ENCODE peak calls at places on chromosome 10, in eight cellular contexts. One of them, this sample, is unnamed.

GRCh38 chr10:118332948-118333710 is 9.0 kb downstream of the FAM204A start:
- DNase-seq in esophagus squamous epithelium: no peak
- DNase-seq in spleen: no peak
- DNase-seq in stomach: no peak
- DNase-seq in upper lobe of left lung: no peak
- DNase-seq in A549: no peak
- DNase-seq in tibial nerve: no peak
- DNase-seq in uterus: no peak
- DNase-seq in this sample: no peak

GRCh38 chr10:127216786-127217185 is 20.4 kb upstream of the INSYN2A start:
- DNase-seq in esophagus squamous epithelium: no peak
- DNase-seq in spleen: no peak
- DNase-seq in stomach: no peak
- DNase-seq in upper lobe of left lung: no peak
- DNase-seq in A549: no peak
- DNase-seq in tibial nerve: no peak
- DNase-seq in uterus: no peak
- DNase-seq in this sample: no peak

GRCh38 chr10:19749185-19749729 is 67.0 kb upstream of the PLXDC2 start:
- DNase-seq in esophagus squamous epithelium: no peak
- DNase-seq in spleen: no peak
- DNase-seq in stomach: no peak
- DNase-seq in upper lobe of left lung: no peak
- DNase-seq in A549: no peak
- DNase-seq in tibial nerve: no peak
- DNase-seq in uterus: no peak
- DNase-seq in this sample: no peak

GRCh38 chr10:68717435-68717834 is 3.6 kb upstream of the CCAR1 start:
- DNase-seq in esophagus squamous epithelium: no peak
- DNase-seq in spleen: no peak
- DNase-seq in stomach: no peak
- DNase-seq in upper lobe of left lung: no peak
- DNase-seq in A549: no peak
- DNase-seq in tibial nerve: no peak
- DNase-seq in uterus: no peak
- DNase-seq in this sample: no peak

GRCh38 chr10:46293832-46294640 is 7.2 kb downstream of the ANTXRL start:
- DNase-seq in esophagus squamous epithelium: no peak
- DNase-seq in spleen: peak; percentile 75
- DNase-seq in stomach: no peak
- DNase-seq in upper lobe of left lung: no peak
- DNase-seq in A549: no peak
- DNase-seq in tibial nerve: no peak
- DNase-seq in uterus: peak; percentile 6
- DNase-seq in this sample: no peak

GRCh38 chr10:103759100-103759781 is 96.1 kb downstream of the SH3PXD2A start:
- DNase-seq in esophagus squamous epithelium: no peak
- DNase-seq in spleen: no peak
- DNase-seq in stomach: no peak
- DNase-seq in upper lobe of left lung: no peak
- DNase-seq in A549: peak; percentile 55
- DNase-seq in tibial nerve: no peak
- DNase-seq in uterus: peak; percentile 59
- DNase-seq in this sample: no peak

GRCh38 chr10:42953684-42954674 is 122.9 kb upstream of the RET start:
- DNase-seq in esophagus squamous epithelium: no peak
- DNase-seq in spleen: peak; percentile 65
- DNase-seq in stomach: peak; percentile 10
- DNase-seq in upper lobe of left lung: no peak
- DNase-seq in A549: no peak
- DNase-seq in tibial nerve: no peak
- DNase-seq in uterus: no peak
- DNase-seq in this sample: no peak

GRCh38 chr10:66836057-66836456 is 89.8 kb upstream of the LRRTM3 start:
- DNase-seq in esophagus squamous epithelium: no peak
- DNase-seq in spleen: no peak
- DNase-seq in stomach: no peak
- DNase-seq in upper lobe of left lung: no peak
- DNase-seq in A549: no peak
- DNase-seq in tibial nerve: no peak
- DNase-seq in uterus: no peak
- DNase-seq in this sample: no peak

GRCh38 chr10:4201866-4202825 is 417.1 kb upstream of the KLF6 start:
- DNase-seq in esophagus squamous epithelium: no peak
- DNase-seq in spleen: no peak
- DNase-seq in stomach: no peak
- DNase-seq in upper lobe of left lung: no peak
- DNase-seq in A549: no peak
- DNase-seq in tibial nerve: no peak
- DNase-seq in uterus: no peak
- DNase-seq in this sample: no peak

GRCh38 chr10:3413937-3414710 is 241.5 kb upstream of the PITRM1 start:
- DNase-seq in esophagus squamous epithelium: no peak
- DNase-seq in spleen: peak; percentile 56
- DNase-seq in stomach: no peak
- DNase-seq in upper lobe of left lung: no peak
- DNase-seq in A549: no peak
- DNase-seq in tibial nerve: no peak
- DNase-seq in uterus: no peak
- DNase-seq in this sample: no peak

GRCh38 chr10:123136806-123137642 is 1.3 kb downstream of the HMX3 start:
- DNase-seq in esophagus squamous epithelium: no peak
- DNase-seq in spleen: no peak
- DNase-seq in stomach: no peak
- DNase-seq in upper lobe of left lung: peak; percentile 85
- DNase-seq in A549: no peak
- DNase-seq in tibial nerve: no peak
- DNase-seq in uterus: no peak
- DNase-seq in this sample: no peak

GRCh38 chr10:131418686-131419085 is 107.2 kb upstream of the TCERG1L start:
- DNase-seq in esophagus squamous epithelium: no peak
- DNase-seq in spleen: no peak
- DNase-seq in stomach: no peak
- DNase-seq in upper lobe of left lung: no peak
- DNase-seq in A549: no peak
- DNase-seq in tibial nerve: no peak
- DNase-seq in uterus: no peak
- DNase-seq in this sample: no peak

GRCh38 chr10:124083740-124084397 is 9.5 kb downstream of the CHST15 start:
- DNase-seq in esophagus squamous epithelium: no peak
- DNase-seq in spleen: no peak
- DNase-seq in stomach: no peak
- DNase-seq in upper lobe of left lung: no peak
- DNase-seq in A549: no peak
- DNase-seq in tibial nerve: no peak
- DNase-seq in uterus: no peak
- DNase-seq in this sample: no peak

GRCh38 chr10:47423476-47423875 is 39.4 kb upstream of the ZNF488 start:
- DNase-seq in esophagus squamous epithelium: no peak
- DNase-seq in spleen: no peak
- DNase-seq in stomach: no peak
- DNase-seq in upper lobe of left lung: no peak
- DNase-seq in A549: no peak
- DNase-seq in tibial nerve: no peak
- DNase-seq in uterus: no peak
- DNase-seq in this sample: no peak

GRCh38 chr10:98242823-98243222 is 25.2 kb downstream of the LOXL4 start:
- DNase-seq in esophagus squamous epithelium: no peak
- DNase-seq in spleen: no peak
- DNase-seq in stomach: no peak
- DNase-seq in upper lobe of left lung: no peak
- DNase-seq in A549: no peak
- DNase-seq in tibial nerve: no peak
- DNase-seq in uterus: no peak
- DNase-seq in this sample: no peak

DNA sequence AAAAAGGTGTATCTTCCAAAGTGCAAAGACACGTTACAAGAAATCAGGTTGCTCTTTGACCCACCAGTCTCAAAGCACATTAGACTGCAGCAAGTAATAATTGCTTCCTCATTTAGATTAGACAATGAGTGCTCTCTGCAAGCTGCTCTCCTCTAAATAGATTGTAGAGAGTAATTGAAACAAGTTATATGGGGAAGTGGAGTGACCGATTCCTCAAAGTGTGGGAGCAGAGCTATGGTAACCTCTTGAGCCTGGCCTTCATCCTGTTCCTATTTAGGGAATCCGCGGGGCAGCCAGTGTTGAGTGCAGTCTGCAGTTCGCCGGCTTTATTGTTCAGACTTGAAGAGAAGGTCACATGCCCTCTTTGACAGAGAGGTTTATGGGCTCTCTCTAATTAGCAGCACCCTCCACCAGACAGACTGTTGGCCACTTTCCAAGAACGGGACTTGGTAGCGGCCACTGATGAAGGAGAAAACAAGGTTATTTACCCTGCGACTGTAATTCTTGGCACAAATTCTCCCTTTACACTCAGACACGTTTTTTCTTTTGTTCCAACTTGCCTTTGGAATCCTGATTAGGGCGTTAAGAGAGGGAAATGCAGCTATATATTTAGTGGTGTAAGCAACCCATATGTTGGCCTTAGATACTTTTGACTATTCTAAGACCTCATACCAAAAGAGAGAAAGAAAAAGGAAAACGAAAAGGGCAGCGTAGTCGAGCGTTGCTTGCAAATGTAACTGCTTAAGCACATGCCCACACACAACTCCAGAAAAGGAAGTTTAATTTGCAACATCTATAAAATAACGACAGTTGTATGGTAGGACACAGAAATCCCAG is 107.5 kb downstream of the REEP3 start:
- DNase-seq in esophagus squamous epithelium: no peak
- DNase-seq in spleen: no peak
- DNase-seq in stomach: peak; percentile 60
- DNase-seq in upper lobe of left lung: no peak
- DNase-seq in A549: no peak
- DNase-seq in tibial nerve: peak; percentile 46
- DNase-seq in uterus: peak; percentile 70
- DNase-seq in this sample: peak; percentile 73
- TF ChIP-seq POLR2A in esophagus squamous epithelium: no peak
- TF ChIP-seq POLR2A in spleen: no peak
- TF ChIP-seq POLR2A in stomach: no peak
- TF ChIP-seq POLR2A in upper lobe of left lung: no peak
- TF ChIP-seq POLR2A in A549: no peak
- TF ChIP-seq POLR2A in tibial nerve: no peak
- TF ChIP-seq POLR2A in uterus: no peak
- TF ChIP-seq POLR2A in this sample: peak; percentile 4

GRCh38 chr10:14782691-14783363 is 8.1 kb upstream of the FAM107B start:
- DNase-seq in esophagus squamous epithelium: no peak
- DNase-seq in spleen: no peak
- DNase-seq in stomach: no peak
- DNase-seq in upper lobe of left lung: no peak
- DNase-seq in A549: peak; percentile 92
- DNase-seq in tibial nerve: no peak
- DNase-seq in uterus: peak; percentile 49
- DNase-seq in this sample: no peak
- H3K4me1 ChIP-seq in esophagus squamous epithelium: no peaks in the 10 kb centered on the region
- H3K4me1 ChIP-seq in spleen: peaks cover 16% of the 10 kb centered on the region
- H3K4me1 ChIP-seq in stomach: no peaks in the 10 kb centered on the region
- H3K4me1 ChIP-seq in upper lobe of left lung: peaks cover 15% of the 10 kb centered on the region
- H3K4me1 ChIP-seq in A549: peaks cover 51% of the 10 kb centered on the region
- H3K4me1 ChIP-seq in tibial nerve: no peaks in the 10 kb centered on the region
- H3K4me1 ChIP-seq in uterus: no peaks in the 10 kb centered on the region
- H3K4me1 ChIP-seq in this sample: peaks cover 16% of the 10 kb centered on the region

GRCh38 chr10:87862644-87863101 is 660 bp downstream of the KLLN start:
- DNase-seq in esophagus squamous epithelium: no peak
- DNase-seq in spleen: no peak
- DNase-seq in stomach: peak; percentile 31
- DNase-seq in upper lobe of left lung: no peak
- DNase-seq in A549: no peak
- DNase-seq in tibial nerve: no peak
- DNase-seq in uterus: peak; percentile 20
- DNase-seq in this sample: no peak

GRCh38 chr10:87861953-87862643 is 1.2 kb downstream of the KLLN start:
- DNase-seq in esophagus squamous epithelium: peak; percentile 92
- DNase-seq in spleen: peak; percentile 99
- DNase-seq in stomach: peak; percentile 98
- DNase-seq in upper lobe of left lung: peak; percentile 98
- DNase-seq in A549: peak; percentile 91
- DNase-seq in tibial nerve: peak; percentile 95
- DNase-seq in uterus: peak; percentile 97
- DNase-seq in this sample: peak; percentile 98

GRCh38 chr10:87861034-87861433 is 2.3 kb downstream of the KLLN start:
- DNase-seq in esophagus squamous epithelium: no peak
- DNase-seq in spleen: no peak
- DNase-seq in stomach: no peak
- DNase-seq in upper lobe of left lung: no peak
- DNase-seq in A549: no peak
- DNase-seq in tibial nerve: no peak
- DNase-seq in uterus: no peak
- DNase-seq in this sample: no peak

GRCh38 chr10:87860156-87860795 is 3.1 kb downstream of the KLLN start:
- DNase-seq in esophagus squamous epithelium: no peak
- DNase-seq in spleen: no peak
- DNase-seq in stomach: no peak
- DNase-seq in upper lobe of left lung: no peak
- DNase-seq in A549: peak; percentile 71
- DNase-seq in tibial nerve: peak; percentile 39
- DNase-seq in uterus: no peak
- DNase-seq in this sample: peak; percentile 45

GRCh38 chr10:87861566-87861952 is 1.8 kb downstream of the KLLN start:
- DNase-seq in esophagus squamous epithelium: no peak
- DNase-seq in spleen: peak; percentile 93
- DNase-seq in stomach: peak; percentile 88
- DNase-seq in upper lobe of left lung: no peak
- DNase-seq in A549: no peak
- DNase-seq in tibial nerve: peak; percentile 73
- DNase-seq in uterus: peak; percentile 87
- DNase-seq in this sample: peak; percentile 90
- TF ChIP-seq POLR2A in esophagus squamous epithelium: no peak
- TF ChIP-seq POLR2A in spleen: no peak
- TF ChIP-seq POLR2A in stomach: no peak
- TF ChIP-seq POLR2A in upper lobe of left lung: no peak
- TF ChIP-seq POLR2A in A549: no peak
- TF ChIP-seq POLR2A in tibial nerve: no peak
- TF ChIP-seq POLR2A in uterus: no peak
- TF ChIP-seq POLR2A in this sample: no peak

GRCh38 chr10:71844695-71845094 is 6.4 kb downstream of the PSAP start:
- DNase-seq in esophagus squamous epithelium: no peak
- DNase-seq in spleen: no peak
- DNase-seq in stomach: no peak
- DNase-seq in upper lobe of left lung: no peak
- DNase-seq in A549: no peak
- DNase-seq in tibial nerve: no peak
- DNase-seq in uterus: no peak
- DNase-seq in this sample: no peak

GRCh38 chr10:71846816-71847215 is 4.2 kb downstream of the PSAP start:
- DNase-seq in esophagus squamous epithelium: no peak
- DNase-seq in spleen: no peak
- DNase-seq in stomach: no peak
- DNase-seq in upper lobe of left lung: no peak
- DNase-seq in A549: no peak
- DNase-seq in tibial nerve: no peak
- DNase-seq in uterus: no peak
- DNase-seq in this sample: peak; percentile 53

GRCh38 chr10:71847418-71847817 is 3.6 kb downstream of the PSAP start:
- DNase-seq in esophagus squamous epithelium: no peak
- DNase-seq in spleen: peak; percentile 66
- DNase-seq in stomach: no peak
- DNase-seq in upper lobe of left lung: no peak
- DNase-seq in A549: no peak
- DNase-seq in tibial nerve: no peak
- DNase-seq in uterus: no peak
- DNase-seq in this sample: no peak

GRCh38 chr10:71844084-71844483 is 7.0 kb downstream of the PSAP start:
- DNase-seq in esophagus squamous epithelium: no peak
- DNase-seq in spleen: no peak
- DNase-seq in stomach: no peak
- DNase-seq in upper lobe of left lung: no peak
- DNase-seq in A549: no peak
- DNase-seq in tibial nerve: no peak
- DNase-seq in uterus: no peak
- DNase-seq in this sample: no peak

GRCh38 chr10:71845410-71846406 is 5.3 kb downstream of the PSAP start:
- DNase-seq in esophagus squamous epithelium: no peak
- DNase-seq in spleen: no peak
- DNase-seq in stomach: no peak
- DNase-seq in upper lobe of left lung: no peak
- DNase-seq in A549: no peak
- DNase-seq in tibial nerve: no peak
- DNase-seq in uterus: no peak
- DNase-seq in this sample: no peak
- H3K4me1 ChIP-seq in esophagus squamous epithelium: peaks cover 15% of the 10 kb centered on the region
- H3K4me1 ChIP-seq in spleen: peaks cover 100% of the 10 kb centered on the region
- H3K4me1 ChIP-seq in stomach: peaks cover 98% of the 10 kb centered on the region
- H3K4me1 ChIP-seq in upper lobe of left lung: peaks cover 76% of the 10 kb centered on the region
- H3K4me1 ChIP-seq in A549: peaks cover 47% of the 10 kb centered on the region
- H3K4me1 ChIP-seq in tibial nerve: no peaks in the 10 kb centered on the region
- H3K4me1 ChIP-seq in uterus: no peaks in the 10 kb centered on the region
- H3K4me1 ChIP-seq in this sample: peaks cover 87% of the 10 kb centered on the region